ENCODE peak calls at places on chromosomes 6 and 20, in four cellular contexts. X is HepG2, B is GM12878, E is H1. T is an unnamed sample.

GRCh38 chr20:373171-373890 is 7.2 kb upstream of the TRIB3 start:
- DNase-seq in E (no peak), X (peak; percentile 87), B (no peak), T (no peak)

GRCh38 chr6:63458480-63459115 is 113.7 kb upstream of the LOC128125822 start:
- DNase-seq in B (peak; percentile 9), E (no peak), X (peak; percentile 99), T (no peak)

GRCh38 chr6:78831492-78831891 is 35.9 kb upstream of the IRAK1BP1 start:
- DNase-seq in X (no peak), B (no peak), E (no peak), T (no peak)

GRCh38 chr6:157620905-157621304 is 202.1 kb upstream of the SNX9 start:
- DNase-seq in X (no peak), E (no peak), B (no peak), T (no peak)

GRCh38 chr6:118768904-118769325 is 117.5 kb upstream of the CEP85L start:
- DNase-seq in E (no peak), X (no peak), B (no peak), T (no peak)

GRCh38 chr6:30883743-30884520 is at the start of gene DDR1:
- DNase-seq in B (no peak), E (peak; percentile 76), X (peak; percentile 38), T (no peak)

GRCh38 chr20:32333988-32334885 is 23.9 kb upstream of the ASXL1 start:
- DNase-seq in X (no peak), E (no peak), B (no peak), T (no peak)

GRCh38 chr6:35534396-35535170 is 21.9 kb upstream of the TULP1 start:
- DNase-seq in E (no peak), B (no peak), X (no peak), T (no peak)

GRCh38 chr20:50320910-50321796 is 130.5 kb downstream of the CEBPB start:
- DNase-seq in B (no peak), E (peak; percentile 90), X (peak; percentile 85), T (peak; percentile 80)

GRCh38 chr6:167314180-167314821 is 10.6 kb upstream of the TTLL2 start:
- DNase-seq in B (no peak), E (no peak), X (no peak), T (peak; percentile 49)

GRCh38 chr20:36830791-36831691 is 44.9 kb upstream of the TLDC2 start:
- DNase-seq in B (no peak), X (no peak), E (no peak), T (no peak)

GRCh38 chr6:156174026-156174880 is 602.9 kb upstream of the ARID1B start:
- DNase-seq in E (no peak), X (no peak), B (no peak), T (no peak)

GRCh38 chr6:43196337-43196736 is 14.3 kb downstream of the CUL9 start:
- DNase-seq in B (no peak), E (no peak), X (peak; percentile 29), T (no peak)

GRCh38 chr20:20795119-20795518 is 82.7 kb upstream of the RALGAPA2 start:
- DNase-seq in B (no peak), X (no peak), E (no peak), T (no peak)

GRCh38 chr6:8627085-8627861 is 191.9 kb upstream of the SLC35B3 start:
- DNase-seq in B (peak; percentile 12), E (no peak), X (no peak), T (no peak)

GRCh38 chr6:41939091-41939847 is 2.3 kb downstream of the CCND3 start:
- DNase-seq in X (no peak), B (no peak), E (peak; percentile 69), T (no peak)

GRCh38 chr6:111484655-111484974 is 1.6 kb upstream of the REV3L start:
- DNase-seq in X (peak; percentile 29), B (no peak), E (no peak), T (no peak)

GRCh38 chr20:43682446-43682845 is 15.5 kb downstream of the MYBL2 start:
- DNase-seq in E (no peak), B (no peak), X (no peak), T (no peak)

GRCh38 chr6:12363651-12364381 is 73.7 kb downstream of the EDN1 start:
- DNase-seq in X (peak; percentile 52), B (peak; percentile 95), E (no peak), T (no peak)

GRCh38 chr20:59258103-59258705 is 42.2 kb upstream of the EDN3 start:
- DNase-seq in B (no peak), X (no peak), E (no peak), T (no peak)

GRCh38 chr6:130755368-130756034 is 71.7 kb upstream of the SMLR1 start:
- DNase-seq in E (no peak), X (no peak), B (no peak), T (no peak)

GRCh38 chr20:38157635-38158495 is 7.2 kb downstream of the TGM2 start:
- DNase-seq in E (no peak), X (no peak), B (no peak), T (no peak)

GRCh38 chr20:47300071-47300470 is 56.4 kb downstream of the ZMYND8 start:
- DNase-seq in E (no peak), X (no peak), B (no peak), T (no peak)

GRCh38 chr6:85462673-85463072 is 12.8 kb downstream of the NT5E start:
- DNase-seq in B (no peak), E (no peak), X (no peak), T (no peak)

GRCh38 chr6:85461806-85462185 is 11.9 kb downstream of the NT5E start:
- DNase-seq in X (no peak), B (no peak), E (no peak), T (no peak)

GRCh38 chr6:85460154-85460950 is 10.5 kb downstream of the NT5E start:
- DNase-seq in B (no peak), X (no peak), E (no peak), T (no peak)

GRCh38 chr6:85459224-85459901 is 9.5 kb downstream of the NT5E start:
- DNase-seq in B (no peak), X (no peak), E (no peak), T (no peak)

DNA sequence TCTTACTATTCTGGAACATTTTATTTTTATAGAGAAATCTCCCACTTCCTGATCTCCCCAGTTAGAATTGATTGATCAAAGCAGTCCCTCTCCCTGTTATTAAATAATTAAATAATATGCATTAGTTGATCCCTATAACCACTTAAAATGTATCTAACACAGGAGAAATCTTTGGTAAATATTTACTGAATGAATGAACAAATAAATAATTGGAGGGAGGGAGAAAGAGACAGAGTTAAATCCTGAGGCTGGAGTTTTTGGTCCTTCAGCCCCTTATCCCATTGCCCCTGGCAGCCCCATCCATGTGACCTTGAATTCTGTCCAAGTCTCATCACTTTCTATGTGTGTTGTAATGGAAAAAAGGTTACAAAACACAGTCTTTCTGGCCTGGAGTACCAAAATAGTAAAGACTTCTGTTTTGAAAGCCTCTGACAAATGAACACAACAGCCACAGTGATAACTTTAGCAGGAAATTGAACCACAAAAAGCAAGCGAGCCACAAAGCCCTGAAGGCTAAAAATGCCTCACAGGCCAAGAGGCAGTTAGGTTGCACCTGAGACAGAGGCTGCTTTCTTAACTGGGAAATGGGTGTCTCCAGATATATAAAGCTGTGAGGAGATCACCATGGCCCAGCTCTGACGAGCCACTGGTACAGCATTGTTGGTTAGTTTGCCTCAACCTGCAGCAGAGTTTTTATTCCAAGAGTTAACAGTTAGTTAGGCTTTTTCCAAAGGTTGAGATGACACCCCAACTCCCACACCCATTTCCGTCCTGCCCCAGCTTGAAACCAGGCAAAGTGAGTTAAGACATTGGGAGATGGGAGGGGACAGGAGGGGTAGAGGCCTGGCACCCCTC is 11.3 kb downstream of the NT5E start:
- DNase-seq in E (no peak), B (peak; percentile 85), X (peak; percentile 45), T (no peak)
- TF ChIP-seq SUZ12 in E (no peak), B (no peak), X (no peak), T (no peak)

GRCh38 chr6:74073429-74073828 is 377.4 kb downstream of the CD109 start:
- DNase-seq in B (no peak), E (no peak), X (no peak), T (no peak)
- H3K9ac ChIP-seq in B (no peak overlapping the region), E (no peak overlapping the region), X (no peak overlapping the region), T (no peak overlapping the region)

GRCh38 chr6:71457883-71458282 is 169.3 kb downstream of the OGFRL1 start:
- DNase-seq in B (no peak), E (no peak), X (no peak), T (no peak)

GRCh38 chr6:71459162-71459561 is 170.6 kb downstream of the OGFRL1 start:
- DNase-seq in E (no peak), B (no peak), X (no peak), T (no peak)

GRCh38 chr6:71465096-71465495 is 176.5 kb downstream of the OGFRL1 start:
- DNase-seq in B (no peak), E (no peak), X (no peak), T (no peak)

GRCh38 chr6:71463061-71463460 is 174.4 kb downstream of the OGFRL1 start:
- DNase-seq in B (no peak), X (no peak), E (no peak), T (no peak)

DNA sequence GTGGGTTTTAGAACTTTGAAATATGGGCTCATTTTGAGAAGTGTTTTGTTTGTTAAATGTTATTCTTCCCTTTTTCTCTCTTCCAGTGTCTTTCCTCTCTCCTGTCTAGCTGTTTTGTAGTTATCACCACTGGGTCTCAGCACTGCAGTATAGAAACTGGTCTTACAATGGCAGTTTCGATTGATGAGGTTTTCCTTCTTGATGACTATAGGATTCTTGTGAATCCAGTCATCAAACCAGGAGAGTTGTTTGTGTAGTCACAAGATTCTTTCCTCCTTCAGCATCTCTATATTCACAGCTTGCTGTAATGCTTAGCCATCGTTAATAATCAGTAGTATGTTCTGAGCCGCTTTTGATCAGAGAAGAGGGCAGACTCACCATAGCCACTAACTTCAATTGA is 172.3 kb downstream of the OGFRL1 start:
- DNase-seq in X (no peak), B (no peak), E (no peak), T (no peak)
- TF ChIP-seq SUZ12 in X (no peak), B (no peak), E (no peak), T (no peak)

DNA sequence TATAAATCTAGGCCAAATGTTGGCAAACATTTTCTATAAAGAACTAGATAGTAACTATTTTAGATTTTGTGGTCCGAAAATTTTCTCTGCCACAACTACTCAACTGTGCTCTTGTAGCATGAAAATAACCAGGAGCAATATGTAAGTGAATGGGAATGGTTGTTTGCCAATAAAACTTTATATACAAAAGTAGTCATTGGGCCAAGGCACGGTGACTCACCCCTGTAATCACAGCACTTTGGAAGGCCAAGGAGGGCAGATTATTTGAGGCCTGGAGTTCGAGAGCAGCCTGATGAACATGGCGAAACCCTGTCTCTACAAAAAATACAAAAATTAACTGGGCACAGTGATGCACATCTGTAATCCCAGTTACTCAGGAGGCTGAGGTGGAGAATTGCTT is 617.1 kb downstream of the EPM2A start:
- DNase-seq in B (no peak), E (no peak), X (no peak), T (no peak)
- H3K9ac ChIP-seq in B (no peak overlapping the region), E (no peak overlapping the region), X (no peak overlapping the region), T (no peak overlapping the region)

DNA sequence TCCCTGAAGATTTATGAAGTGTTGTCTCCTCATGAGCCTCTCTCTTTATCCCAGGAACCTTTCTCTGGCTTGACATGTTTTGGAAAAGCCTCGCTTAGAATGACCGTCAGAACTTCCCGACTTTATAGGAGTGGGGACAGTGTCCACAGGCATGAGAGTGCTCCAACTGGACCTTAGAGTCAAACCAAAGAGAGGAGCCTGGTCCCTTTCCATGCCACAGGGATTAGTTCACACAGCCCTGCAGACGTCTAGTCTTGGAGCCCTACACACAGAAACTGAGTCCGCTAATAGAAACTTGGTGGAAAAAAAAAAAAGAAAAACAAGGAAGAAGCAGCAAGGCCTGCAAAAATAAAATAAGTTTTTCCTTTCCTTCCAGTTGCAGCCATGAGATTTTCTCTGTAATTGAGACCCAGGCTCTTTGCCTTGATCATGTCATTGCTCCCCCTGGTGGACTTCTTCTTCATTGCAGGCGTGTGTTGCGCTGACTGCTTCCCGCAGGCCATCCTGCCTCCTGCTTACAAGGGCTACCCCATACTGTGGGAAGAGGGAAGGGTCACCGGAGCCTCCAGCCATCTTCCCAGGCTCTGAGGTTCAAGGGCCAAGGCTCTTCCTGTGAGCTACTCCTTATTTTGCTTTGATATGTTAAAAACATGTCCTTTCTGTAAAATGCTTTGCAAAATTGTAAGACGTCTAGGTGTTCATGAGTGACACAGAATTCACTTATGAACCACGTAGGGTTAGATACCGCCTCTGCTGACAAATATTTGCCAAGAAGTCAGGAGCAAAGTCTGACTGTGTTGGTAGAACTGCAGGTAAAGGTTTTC is 201.0 kb downstream of the UST start:
- DNase-seq in X (peak; percentile 74), E (peak; percentile 94), B (peak; percentile 27), T (peak; percentile 74)
- TF ChIP-seq SUZ12 in X (no peak), E (no peak), B (no peak), T (no peak)

T was measured in NT2/D1.